ENCODE peak calls at places on chromosome 22, in nine cellular contexts. Y, B, X, D, M, N, U, J and V are unnamed samples.
A peak's percentile ranks its signal among the peaks of the same experiment; 100 is the strongest.

GRCh38 chr22:38504731-38505594 is 1.1 kb downstream of the DDX17 start:
- DNase-seq in U (no peak), B (peak; percentile 13), J (peak; percentile 58), M (peak; percentile 64), N (peak; percentile 39), X (peak; percentile 49), Y (peak; percentile 85), D (peak; percentile 54), V (peak; percentile 81)

GRCh38 chr22:32625985-32626384 is 151.4 kb downstream of the FBXO7 start:
- DNase-seq in X (no peak), Y (no peak), J (no peak), M (no peak), B (no peak), U (no peak), D (no peak), N (no peak), V (no peak)

GRCh38 chr22:18085188-18085587 is 7.4 kb downstream of the PEX26 start:
- DNase-seq in D (no peak), X (no peak), B (no peak), M (no peak), Y (no peak), U (peak; percentile 79), J (no peak), N (no peak), V (no peak)

GRCh38 chr22:21762712-21763581 is 27.4 kb upstream of the YPEL1 start:
- DNase-seq in M (no peak), X (no peak), J (no peak), B (no peak), Y (peak; percentile 45), U (no peak), N (peak; percentile 70), D (no peak), V (peak; percentile 59)

GRCh38 chr22:23179381-23180294 is 671 bp upstream of the BCR start:
- DNase-seq in X (no peak), J (peak; percentile 57), M (no peak), U (peak; percentile 70), B (no peak), D (no peak), N (no peak), Y (no peak), V (peak; percentile 18)

GRCh38 chr22:28630185-28630580 is 49.5 kb downstream of the TTC28 start:
- DNase-seq in M (no peak), B (no peak), X (no peak), J (no peak), N (no peak), Y (no peak), D (no peak), U (no peak), V (no peak)

GRCh38 chr22:49555526-49555925 is 272.1 kb downstream of the BRD1 start:
- DNase-seq in B (no peak), X (no peak), J (no peak), D (no peak), U (peak; percentile 14), M (no peak), N (no peak), Y (peak; percentile 39), V (no peak)

GRCh38 chr22:40138866-40139265 is 38.9 kb upstream of the TNRC6B start:
- DNase-seq in N (no peak), M (no peak), B (no peak), D (no peak), X (no peak), J (no peak), U (no peak), Y (no peak), V (no peak)

GRCh38 chr22:19648419-19648929 is 65.8 kb upstream of the SEPTIN5 start:
- DNase-seq in M (no peak), D (no peak), J (no peak), Y (no peak), B (no peak), X (no peak), N (no peak), U (no peak), V (no peak)

GRCh38 chr22:36136988-36137387 is 23.6 kb downstream of the APOL3 start:
- DNase-seq in N (no peak), M (no peak), X (no peak), D (no peak), Y (no peak), B (no peak), J (no peak), U (no peak), V (no peak)

GRCh38 chr22:44385781-44386180 is 73.0 kb upstream of the SHISAL1 start:
- DNase-seq in U (no peak), N (no peak), Y (peak; percentile 42), B (no peak), D (no peak), M (no peak), X (no peak), J (peak; percentile 18), V (no peak)

GRCh38 chr22:28247114-28247513 is 328.1 kb upstream of the PITPNB start:
- DNase-seq in B (no peak), N (no peak), M (no peak), J (no peak), D (no peak), U (no peak), X (no peak), Y (no peak), V (no peak)